ENCODE peak calls at places on chromosomes 1 and 21, in six cellular contexts. F, E, R, U, X and N are unnamed samples.

GRCh38 chr1:10637833-10638558 is 158.4 kb downstream of the CASZ1 start:
- DNase-seq in F (no peak), E (no peak), R (no peak), U (no peak), X (no peak), N (no peak)

GRCh38 chr1:189429610-189430009 is 1048.1 kb downstream of the BRINP3 start:
- DNase-seq in F (no peak), E (no peak), R (no peak), U (no peak), X (no peak), N (no peak)

GRCh38 chr1:206445116-206445515 is 25.2 kb upstream of the IKBKE start:
- DNase-seq in F (no peak), E (peak; percentile 74), R (peak; percentile 68), U (no peak), X (no peak), N (no peak)

GRCh38 chr21:34824314-34824713 is 155.5 kb downstream of the CLIC6 start:
- DNase-seq in F (no peak), E (no peak), R (no peak), U (no peak), X (no peak), N (no peak)

GRCh38 chr1:41671116-41671755 is 186.8 kb upstream of the EDN2 start:
- DNase-seq in F (no peak), E (no peak), R (peak; percentile 28), U (no peak), X (no peak), N (no peak)

GRCh38 chr21:31248598-31248997 is 95.5 kb downstream of the TIAM1 start:
- DNase-seq in F (no peak), E (no peak), R (no peak), U (no peak), X (no peak), N (no peak)

GRCh38 chr1:198443374-198444233 is 96.9 kb downstream of the ATP6V1G3 start:
- DNase-seq in F (no peak), E (no peak), R (no peak), U (no peak), X (no peak), N (no peak)

GRCh38 chr1:29455781-29456180 is 219.5 kb downstream of the PTPRU start:
- DNase-seq in F (no peak), E (no peak), R (no peak), U (no peak), X (no peak), N (no peak)

GRCh38 chr1:201357211-201357610 is 20.3 kb downstream of the TNNT2 start:
- DNase-seq in F (no peak), E (no peak), R (peak; percentile 36), U (no peak), X (no peak), N (no peak)

GRCh38 chr1:170594227-170594626 is 62.3 kb downstream of the GORAB start:
- DNase-seq in F (no peak), E (no peak), R (no peak), U (no peak), X (peak; percentile 35), N (no peak)

GRCh38 chr21:42153746-42154145 is 65.2 kb upstream of the ABCG1 start:
- DNase-seq in F (no peak), E (peak; percentile 55), R (peak; percentile 29), U (no peak), X (no peak), N (no peak)

GRCh38 chr1:8663915-8664331 is 153.5 kb downstream of the RERE start:
- DNase-seq in F (peak; percentile 42), E (no peak), R (no peak), U (no peak), X (no peak), N (no peak)

GRCh38 chr1:51070011-51070410 is 32.0 kb upstream of the C1orf185 start:
- DNase-seq in F (no peak), E (no peak), R (no peak), U (no peak), X (no peak), N (no peak)

GRCh38 chr21:43929217-43929971 is 64.4 kb downstream of the AGPAT3 start:
- DNase-seq in F (no peak), E (no peak), R (peak; percentile 58), U (no peak), X (no peak), N (peak; percentile 62)

GRCh38 chr1:40161888-40162397 is 756 bp downstream of the RLF start:
- DNase-seq in F (peak; percentile 40), E (no peak), R (no peak), U (no peak), X (no peak), N (no peak)

GRCh38 chr1:154479764-154480421 is 22.1 kb upstream of the TDRD10 start:
- DNase-seq in F (peak; percentile 64), E (no peak), R (no peak), U (peak; percentile 80), X (peak; percentile 86), N (no peak)

GRCh38 chr1:61842863-61843514 is 100.7 kb downstream of the PATJ start:
- DNase-seq in F (no peak), E (no peak), R (no peak), U (no peak), X (peak; percentile 42), N (no peak)

GRCh38 chr1:28236656-28237331 is 870 bp downstream of the ATP5IF1 start:
- DNase-seq in F (no peak), E (no peak), R (no peak), U (no peak), X (no peak), N (no peak)

GRCh38 chr1:67684526-67685066 is 405 bp upstream of the GADD45A start:
- DNase-seq in F (no peak), E (no peak), R (no peak), U (no peak), X (no peak), N (no peak)

GRCh38 chr1:211739671-211740411 is 64.4 kb upstream of the NEK2 start:
- DNase-seq in F (no peak), E (no peak), R (no peak), U (no peak), X (peak; percentile 84), N (no peak)

GRCh38 chr1:226496616-226497015 is 51.9 kb upstream of the STUM start:
- DNase-seq in F (no peak), E (no peak), R (no peak), U (no peak), X (no peak), N (peak; percentile 31)

GRCh38 chr1:156438278-156438987 is 62.1 kb downstream of the MEF2D start:
- DNase-seq in F (no peak), E (no peak), R (no peak), U (no peak), X (no peak), N (no peak)

GRCh38 chr1:167599839-167600581 is 30.0 kb upstream of the RCSD1 start:
- DNase-seq in F (peak; percentile 40), E (no peak), R (no peak), U (no peak), X (no peak), N (no peak)

GRCh38 chr1:87104140-87104539 is 189.7 kb downstream of the HS2ST1 start:
- DNase-seq in F (no peak), E (no peak), R (no peak), U (no peak), X (no peak), N (no peak)

GRCh38 chr1:21225065-21225464 is 48.4 kb upstream of the EIF4G3 start:
- DNase-seq in F (no peak), E (no peak), R (no peak), U (no peak), X (no peak), N (no peak)

GRCh38 chr1:193308438-193308837 is 122.0 kb upstream of the B3GALT2 start:
- DNase-seq in F (no peak), E (no peak), R (no peak), U (no peak), X (no peak), N (no peak)

GRCh38 chr1:114353233-114353632 is 157.8 kb downstream of the TRIM33 start:
- DNase-seq in F (no peak), E (peak; percentile 84), R (peak; percentile 67), U (no peak), X (peak; percentile 21), N (no peak)

DNA sequence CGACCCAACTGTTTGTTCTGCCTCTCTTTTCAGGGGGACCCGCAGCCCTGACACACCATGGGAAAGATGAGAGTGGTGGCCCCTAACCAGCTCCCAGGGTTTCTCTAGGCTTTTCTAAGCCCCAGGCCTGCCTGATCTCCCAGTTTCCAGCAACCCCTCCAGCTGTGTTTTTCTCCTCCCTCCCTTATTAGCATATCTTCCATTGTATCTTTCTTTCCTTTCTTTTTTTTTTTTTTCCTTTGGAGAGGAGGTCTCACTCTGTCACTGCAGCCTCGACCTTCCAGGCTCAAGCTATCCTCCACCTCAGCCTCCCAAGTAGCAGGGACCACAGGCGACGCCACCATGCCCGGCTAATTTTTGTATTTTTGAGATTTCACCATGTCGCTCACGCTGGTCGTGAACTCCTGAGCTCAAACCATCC is 1.8 kb upstream of the CERS2 start:
- DNase-seq in F (no peak), E (no peak), R (no peak), U (no peak), X (no peak), N (no peak)
- H3K27ac ChIP-seq in F (no peak overlapping the region), E (peak overlapping the region; percentile 98), R (no peak overlapping the region), U (peak overlapping the region; percentile 52), X (no peak overlapping the region), N (peak overlapping the region; percentile 81)

GRCh38 chr1:150979007-150979722 is 2.9 kb upstream of the ANXA9 start:
- DNase-seq in F (peak; percentile 92), E (peak; percentile 92), R (peak; percentile 87), U (peak; percentile 64), X (peak; percentile 98), N (peak; percentile 88)

GRCh38 chr1:150976879-150977694 is 2.5 kb upstream of the CERS2 start:
- DNase-seq in F (peak; percentile 79), E (peak; percentile 96), R (peak; percentile 76), U (no peak), X (no peak), N (peak; percentile 93)

GRCh38 chr1:150979723-150980056 is 2.4 kb upstream of the ANXA9 start:
- DNase-seq in F (no peak), E (no peak), R (no peak), U (no peak), X (no peak), N (no peak)

GRCh38 chr1:150981177-150981804 is 801 bp upstream of the ANXA9 start:
- DNase-seq in F (no peak), E (no peak), R (no peak), U (no peak), X (peak; percentile 71), N (no peak)

GRCh38 chr1:150981805-150982712 is at the start of gene ANXA9:
- DNase-seq in F (no peak), E (no peak), R (no peak), U (no peak), X (peak; percentile 73), N (no peak)
- H3K4me3 ChIP-seq in F (no peak within 1 kb of the TSS), E (no peak within 1 kb of the TSS), R (peak within 1 kb of the TSS; percentile 12), U (no peak within 1 kb of the TSS), X (no peak within 1 kb of the TSS), N (no peak within 1 kb of the TSS)

GRCh38 chr1:233782932-233783586 is 121.4 kb upstream of the SLC35F3 start:
- DNase-seq in F (no peak), E (no peak), R (no peak), U (no peak), X (no peak), N (no peak)
- H3K27ac ChIP-seq in F (no peak overlapping the region), E (no peak overlapping the region), R (no peak overlapping the region), U (no peak overlapping the region), X (no peak overlapping the region), N (no peak overlapping the region)

DNA sequence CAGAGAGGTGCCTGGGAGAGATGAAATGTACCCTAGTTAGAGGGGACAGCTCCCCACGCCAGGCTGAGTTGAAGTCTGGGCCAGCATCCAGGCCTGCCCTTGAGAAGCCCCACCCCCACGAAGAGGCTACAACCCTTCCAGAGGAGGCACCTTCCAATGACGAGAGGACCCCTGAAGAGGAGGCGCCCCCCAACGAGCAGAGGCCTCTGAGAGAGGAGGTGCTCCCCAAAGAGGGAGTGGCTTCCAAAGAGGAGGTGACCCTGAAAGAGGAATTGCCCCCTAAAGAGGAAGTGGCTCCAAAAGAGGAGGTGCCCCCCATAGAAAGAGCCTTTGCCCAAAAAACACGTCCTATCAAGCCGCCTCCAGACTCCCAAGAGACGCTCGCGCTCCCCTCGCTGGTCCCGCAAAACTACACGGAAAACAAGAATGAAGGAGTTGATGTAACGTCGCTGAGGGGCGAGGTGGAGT is 3.1 kb downstream of the EVA1B start:
- DNase-seq in F (no peak), E (no peak), R (no peak), U (no peak), X (no peak), N (no peak)
- H3K4me3 ChIP-seq in F (peak overlapping the region; percentile 23), E (peak overlapping the region; percentile 60), R (no peak overlapping the region), U (peak overlapping the region; percentile 91), X (no peak overlapping the region), N (peak overlapping the region; percentile 91)